ENCODE peak calls at places on chromosome 6, in eight cellular contexts. Q is endothelial cell, B is B cell, U is retina, Y is GM13977, K is H9, D is Right ventricle myocardium superior, G is K562. C is an unnamed sample.

GRCh38 chr6:169963581-169964297 is 212.3 kb downstream of the ERMARD start:
- DNase-seq in Q (no peak), B (no peak), U (no peak), Y (no peak), K (peak; percentile 27), D (no peak), G (no peak), C (no peak)

GRCh38 chr6:113050010-113050893 is 703.1 kb downstream of the RFPL4B start:
- DNase-seq in Q (peak; percentile 18), B (no peak), U (no peak), Y (no peak), K (no peak), D (no peak), G (no peak), C (no peak)

GRCh38 chr6:8499540-8499939 is 64.2 kb upstream of the SLC35B3 start:
- DNase-seq in Q (peak; percentile 15), B (no peak), U (peak; percentile 26), Y (no peak), K (no peak), D (no peak), G (no peak), C (no peak)

GRCh38 chr6:13924949-13925881 is at the start of gene RNF182:
- DNase-seq in Q (no peak), B (peak; percentile 49), U (peak; percentile 63), Y (peak; percentile 82), K (no peak), D (no peak), G (peak; percentile 93), C (no peak)

GRCh38 chr6:139135578-139136545 is 982 bp downstream of the HECA start:
- DNase-seq in Q (peak; percentile 46), B (peak; percentile 79), U (peak; percentile 64), Y (peak; percentile 55), K (no peak), D (peak; percentile 86), G (peak; percentile 60), C (no peak)

GRCh38 chr6:128509709-128510108 is 10.7 kb downstream of the PTPRK start:
- DNase-seq in Q (no peak), B (no peak), U (no peak), Y (no peak), K (no peak), D (no peak), G (no peak), C (no peak)

GRCh38 chr6:5036309-5036708 is 32.5 kb upstream of the RPP40 start:
- DNase-seq in Q (peak; percentile 36), B (no peak), U (peak; percentile 45), Y (no peak), K (peak; percentile 90), D (no peak), G (peak; percentile 41), C (no peak)

GRCh38 chr6:2021713-2022125 is 223.7 kb downstream of the GMDS start:
- DNase-seq in Q (no peak), B (no peak), U (peak; percentile 72), Y (no peak), K (no peak), D (peak; percentile 91), G (no peak), C (no peak)

GRCh38 chr6:77038801-77039200 is 424.5 kb downstream of the HTR1B start:
- DNase-seq in Q (no peak), B (no peak), U (no peak), Y (no peak), K (no peak), D (no peak), G (no peak), C (no peak)

GRCh38 chr6:68343901-68344300 is 291.2 kb upstream of the ADGRB3 start:
- DNase-seq in Q (peak; percentile 68), B (peak; percentile 2), U (peak; percentile 15), Y (peak; percentile 5), K (peak; percentile 63), D (no peak), G (peak; percentile 53), C (peak; percentile 2)

GRCh38 chr6:155954149-155954548 is 498.5 kb upstream of the NOX3 start:
- DNase-seq in Q (no peak), B (no peak), U (no peak), Y (no peak), K (no peak), D (no peak), G (no peak), C (no peak)